ENCODE peak calls at places on chromosomes 6 and 20, in six cellular contexts. M, I, O, L, P and F are unnamed samples.
A peak's percentile ranks its signal among the peaks of the same experiment; 100 is the strongest.

GRCh38 chr20:37276494-37277252 is 12.8 kb upstream of the MANBAL start:
- DNase-seq in L (peak; percentile 37), M (peak; percentile 89), I (peak; percentile 18), P (no peak), O (peak; percentile 50), F (peak; percentile 80)

GRCh38 chr6:151065027-151065815 is 174.5 kb upstream of the AKAP12 start:
- DNase-seq in P (no peak), I (peak; percentile 9), L (no peak), O (no peak), M (no peak), F (no peak)

GRCh38 chr20:53949319-53949839 is 121.0 kb downstream of the BCAS1 start:
- DNase-seq in L (peak; percentile 38), I (peak; percentile 88), O (no peak), P (no peak), M (peak; percentile 41), F (no peak)

GRCh38 chr6:146542881-146543210 is 787 bp upstream of the RAB32 start:
- DNase-seq in M (no peak), I (no peak), P (no peak), O (no peak), L (no peak), F (no peak)

GRCh38 chr6:107561325-107561724 is 71.4 kb downstream of the SOBP start:
- DNase-seq in M (peak; percentile 7), O (no peak), I (no peak), L (peak; percentile 51), P (no peak), F (peak; percentile 3)

GRCh38 chr20:33415948-33416347 is 14.6 kb upstream of the CDK5RAP1 start:
- DNase-seq in L (no peak), I (no peak), P (peak; percentile 63), M (peak; percentile 71), O (peak; percentile 26), F (peak; percentile 67)

GRCh38 chr20:58467572-58468330 is 47.4 kb downstream of the APCDD1L start:
- DNase-seq in L (no peak), M (peak; percentile 37), P (no peak), I (no peak), O (peak; percentile 9), F (no peak)

GRCh38 chr20:11431613-11432012 is 486.1 kb upstream of the BTBD3 start:
- DNase-seq in I (no peak), L (no peak), M (no peak), P (no peak), O (no peak), F (no peak)

GRCh38 chr20:142290-142689 is at the start of gene DEFB126:
- DNase-seq in O (no peak), I (no peak), P (no peak), M (no peak), L (no peak), F (no peak)

GRCh38 chr20:44938637-44939036 is 21.6 kb downstream of the TOMM34 start:
- DNase-seq in P (no peak), O (no peak), L (no peak), I (no peak), M (no peak), F (no peak)

GRCh38 chr20:16599257-16599656 is 26.0 kb upstream of the KIF16B start:
- DNase-seq in L (no peak), I (no peak), M (no peak), O (no peak), P (no peak), F (no peak)

GRCh38 chr6:5950448-5950847 is 56.3 kb downstream of the NRN1 start:
- DNase-seq in I (peak; percentile 30), P (peak; percentile 36), O (no peak), M (peak; percentile 9), L (peak; percentile 25), F (no peak)

GRCh38 chr6:54188832-54189231 is 77.6 kb downstream of the MLIP start:
- DNase-seq in L (no peak), M (no peak), P (no peak), I (no peak), O (no peak), F (no peak)

GRCh38 chr20:57664476-57664875 is 44.2 kb upstream of the ZBP1 start:
- DNase-seq in M (no peak), L (no peak), O (no peak), P (no peak), I (no peak), F (no peak)